ENCODE peak calls at places on chromosomes 1 and 21, in six cellular contexts. One of them, this sample, is unnamed.

GRCh38 chr1:199123615-199124014 is 484.8 kb downstream of the PTPRC start:
- DNase-seq in activated gamma-delta T cell treated with Interleukin-2 at 50 U/mL for 16 hours: no peak
- DNase-seq in Daoy: peak
- DNase-seq in H54: no peak
- DNase-seq in astrocyte of the hippocampus: peak
- DNase-seq in iris pigment epithelial cell: peak
- DNase-seq in this sample: peak

GRCh38 chr21:33514234-33514633 is 22.7 kb upstream of the DNAJC28 start:
- DNase-seq in activated gamma-delta T cell treated with Interleukin-2 at 50 U/mL for 16 hours: no peak
- DNase-seq in Daoy: no peak
- DNase-seq in H54: no peak
- DNase-seq in astrocyte of the hippocampus: no peak
- DNase-seq in iris pigment epithelial cell: peak
- DNase-seq in this sample: no peak

GRCh38 chr1:212186427-212187207 is 98.6 kb upstream of the PPP2R5A start:
- DNase-seq in activated gamma-delta T cell treated with Interleukin-2 at 50 U/mL for 16 hours: no peak
- DNase-seq in Daoy: no peak
- DNase-seq in H54: no peak
- DNase-seq in astrocyte of the hippocampus: no peak
- DNase-seq in iris pigment epithelial cell: no peak
- DNase-seq in this sample: no peak

GRCh38 chr1:26749458-26749857 is 38.3 kb upstream of the PIGV start:
- DNase-seq in activated gamma-delta T cell treated with Interleukin-2 at 50 U/mL for 16 hours: no peak
- DNase-seq in Daoy: no peak
- DNase-seq in H54: no peak
- DNase-seq in astrocyte of the hippocampus: peak
- DNase-seq in iris pigment epithelial cell: no peak
- DNase-seq in this sample: no peak

GRCh38 chr1:50610563-50610962 is 187.3 kb upstream of the DMRTA2 start:
- DNase-seq in activated gamma-delta T cell treated with Interleukin-2 at 50 U/mL for 16 hours: no peak
- DNase-seq in Daoy: no peak
- DNase-seq in H54: no peak
- DNase-seq in astrocyte of the hippocampus: no peak
- DNase-seq in iris pigment epithelial cell: no peak
- DNase-seq in this sample: no peak

GRCh38 chr21:45838636-45839035 is 142.9 kb upstream of the COL6A1 start:
- DNase-seq in activated gamma-delta T cell treated with Interleukin-2 at 50 U/mL for 16 hours: no peak
- DNase-seq in Daoy: no peak
- DNase-seq in H54: no peak
- DNase-seq in astrocyte of the hippocampus: peak
- DNase-seq in iris pigment epithelial cell: no peak
- DNase-seq in this sample: peak

GRCh38 chr21:44967082-44968047 is 27.5 kb downstream of the SLX9 start:
- DNase-seq in activated gamma-delta T cell treated with Interleukin-2 at 50 U/mL for 16 hours: no peak
- DNase-seq in Daoy: no peak
- DNase-seq in H54: no peak
- DNase-seq in astrocyte of the hippocampus: no peak
- DNase-seq in iris pigment epithelial cell: no peak
- DNase-seq in this sample: no peak

GRCh38 chr1:211259596-211260126 is 495 bp downstream of the RCOR3 start:
- DNase-seq in activated gamma-delta T cell treated with Interleukin-2 at 50 U/mL for 16 hours: peak
- DNase-seq in Daoy: peak
- DNase-seq in H54: peak
- DNase-seq in astrocyte of the hippocampus: peak
- DNase-seq in iris pigment epithelial cell: no peak
- DNase-seq in this sample: peak

GRCh38 chr1:53560572-53561487 is 101.6 kb downstream of the DMRTB1 start:
- DNase-seq in activated gamma-delta T cell treated with Interleukin-2 at 50 U/mL for 16 hours: no peak
- DNase-seq in Daoy: no peak
- DNase-seq in H54: no peak
- DNase-seq in astrocyte of the hippocampus: no peak
- DNase-seq in iris pigment epithelial cell: no peak
- DNase-seq in this sample: no peak

GRCh38 chr1:78263946-78264345 is 218.2 kb downstream of the GIPC2 start:
- DNase-seq in activated gamma-delta T cell treated with Interleukin-2 at 50 U/mL for 16 hours: no peak
- DNase-seq in Daoy: no peak
- DNase-seq in H54: no peak
- DNase-seq in astrocyte of the hippocampus: no peak
- DNase-seq in iris pigment epithelial cell: no peak
- DNase-seq in this sample: no peak

GRCh38 chr1:206002833-206003532 is at the start of gene RAB7B:
- DNase-seq in activated gamma-delta T cell treated with Interleukin-2 at 50 U/mL for 16 hours: no peak
- DNase-seq in Daoy: peak
- DNase-seq in H54: no peak
- DNase-seq in astrocyte of the hippocampus: peak
- DNase-seq in iris pigment epithelial cell: peak
- DNase-seq in this sample: peak

GRCh38 chr1:197392541-197392940 is 124.5 kb downstream of the CRB1 start:
- DNase-seq in activated gamma-delta T cell treated with Interleukin-2 at 50 U/mL for 16 hours: no peak
- DNase-seq in Daoy: no peak
- DNase-seq in H54: no peak
- DNase-seq in astrocyte of the hippocampus: no peak
- DNase-seq in iris pigment epithelial cell: no peak
- DNase-seq in this sample: no peak

GRCh38 chr1:51829058-51829457 is 49.5 kb downstream of the NRDC start:
- DNase-seq in activated gamma-delta T cell treated with Interleukin-2 at 50 U/mL for 16 hours: no peak
- DNase-seq in Daoy: no peak
- DNase-seq in H54: no peak
- DNase-seq in astrocyte of the hippocampus: no peak
- DNase-seq in iris pigment epithelial cell: peak
- DNase-seq in this sample: no peak